ENCODE peak calls at places on chromosomes 4 and X, in eight cellular contexts. One of them, this sample, is unnamed.

GRCh38 chrX:18026171-18026570 is 165.1 kb upstream of the RAI2 start:
- DNase-seq in fibroblast of lung: no peak
- DNase-seq in pancreas: no peak
- DNase-seq in mesothelial cell of epicardium: no peak
- DNase-seq in bronchial epithelial cell: no peak
- DNase-seq in left ventricle myocardium inferior: no peak
- DNase-seq in omental fat pad: no peak
- DNase-seq in B cell: no peak
- DNase-seq in this sample: no peak

GRCh38 chr4:107837298-107837697 is 12.6 kb downstream of the SGMS2 start:
- DNase-seq in fibroblast of lung: no peak
- DNase-seq in pancreas: no peak
- DNase-seq in mesothelial cell of epicardium: no peak
- DNase-seq in bronchial epithelial cell: peak
- DNase-seq in left ventricle myocardium inferior: peak
- DNase-seq in omental fat pad: no peak
- DNase-seq in B cell: no peak
- DNase-seq in this sample: no peak

GRCh38 chrX:1389181-1389992 is 2.5 kb downstream of the SLC25A6 start:
- DNase-seq in fibroblast of lung: no peak
- DNase-seq in pancreas: peak
- DNase-seq in mesothelial cell of epicardium: peak
- DNase-seq in bronchial epithelial cell: no peak
- DNase-seq in left ventricle myocardium inferior: no peak
- DNase-seq in omental fat pad: no peak
- DNase-seq in B cell: no peak
- DNase-seq in this sample: no peak

GRCh38 chr4:179325181-179325580 is 1882.9 kb upstream of the AGA start:
- DNase-seq in fibroblast of lung: peak
- DNase-seq in pancreas: no peak
- DNase-seq in mesothelial cell of epicardium: no peak
- DNase-seq in bronchial epithelial cell: no peak
- DNase-seq in left ventricle myocardium inferior: no peak
- DNase-seq in omental fat pad: no peak
- DNase-seq in B cell: no peak
- DNase-seq in this sample: no peak

GRCh38 chr4:4387531-4388311 is 819 bp downstream of the NSG1 start:
- DNase-seq in fibroblast of lung: no peak
- DNase-seq in pancreas: no peak
- DNase-seq in mesothelial cell of epicardium: peak
- DNase-seq in bronchial epithelial cell: no peak
- DNase-seq in left ventricle myocardium inferior: no peak
- DNase-seq in omental fat pad: no peak
- DNase-seq in B cell: no peak
- DNase-seq in this sample: peak

GRCh38 chrX:15447985-15448639 is 45.0 kb downstream of the PIR start:
- DNase-seq in fibroblast of lung: peak
- DNase-seq in pancreas: no peak
- DNase-seq in mesothelial cell of epicardium: no peak
- DNase-seq in bronchial epithelial cell: no peak
- DNase-seq in left ventricle myocardium inferior: no peak
- DNase-seq in omental fat pad: no peak
- DNase-seq in B cell: no peak
- DNase-seq in this sample: no peak

GRCh38 chr4:20044936-20045335 is 206.8 kb upstream of the SLIT2 start:
- DNase-seq in fibroblast of lung: no peak
- DNase-seq in pancreas: no peak
- DNase-seq in mesothelial cell of epicardium: no peak
- DNase-seq in bronchial epithelial cell: no peak
- DNase-seq in left ventricle myocardium inferior: no peak
- DNase-seq in omental fat pad: no peak
- DNase-seq in B cell: no peak
- DNase-seq in this sample: no peak

GRCh38 chr4:162683659-162684370 is 482.9 kb downstream of the NAF1 start:
- DNase-seq in fibroblast of lung: peak
- DNase-seq in pancreas: no peak
- DNase-seq in mesothelial cell of epicardium: no peak
- DNase-seq in bronchial epithelial cell: peak
- DNase-seq in left ventricle myocardium inferior: no peak
- DNase-seq in omental fat pad: no peak
- DNase-seq in B cell: no peak
- DNase-seq in this sample: no peak

GRCh38 chr4:76756416-76756815 is 141.5 kb downstream of the SOWAHB start:
- DNase-seq in fibroblast of lung: no peak
- DNase-seq in pancreas: no peak
- DNase-seq in mesothelial cell of epicardium: no peak
- DNase-seq in bronchial epithelial cell: no peak
- DNase-seq in left ventricle myocardium inferior: no peak
- DNase-seq in omental fat pad: no peak
- DNase-seq in B cell: no peak
- DNase-seq in this sample: no peak

GRCh38 chrX:133983243-133983973 is 2.0 kb downstream of the GPC3 start:
- DNase-seq in fibroblast of lung: no peak
- DNase-seq in pancreas: no peak
- DNase-seq in mesothelial cell of epicardium: no peak
- DNase-seq in bronchial epithelial cell: no peak
- DNase-seq in left ventricle myocardium inferior: no peak
- DNase-seq in omental fat pad: no peak
- DNase-seq in B cell: no peak
- DNase-seq in this sample: no peak

GRCh38 chr4:52098618-52099017 is 47.5 kb downstream of the SPATA18 start:
- DNase-seq in fibroblast of lung: no peak
- DNase-seq in pancreas: no peak
- DNase-seq in mesothelial cell of epicardium: no peak
- DNase-seq in bronchial epithelial cell: peak
- DNase-seq in left ventricle myocardium inferior: no peak
- DNase-seq in omental fat pad: no peak
- DNase-seq in B cell: no peak
- DNase-seq in this sample: no peak

GRCh38 chrX:13419918-13420317 is 100.1 kb upstream of the ATXN3L start:
- DNase-seq in fibroblast of lung: no peak
- DNase-seq in pancreas: no peak
- DNase-seq in mesothelial cell of epicardium: no peak
- DNase-seq in bronchial epithelial cell: no peak
- DNase-seq in left ventricle myocardium inferior: no peak
- DNase-seq in omental fat pad: no peak
- DNase-seq in B cell: no peak
- DNase-seq in this sample: peak

GRCh38 chr4:61489927-61490326 is 289.8 kb downstream of the ADGRL3 start:
- DNase-seq in fibroblast of lung: no peak
- DNase-seq in pancreas: no peak
- DNase-seq in mesothelial cell of epicardium: no peak
- DNase-seq in bronchial epithelial cell: no peak
- DNase-seq in left ventricle myocardium inferior: no peak
- DNase-seq in omental fat pad: no peak
- DNase-seq in B cell: no peak
- DNase-seq in this sample: no peak

GRCh38 chr4:46270986-46271596 is 118.8 kb downstream of the GABRA2 start:
- DNase-seq in fibroblast of lung: peak
- DNase-seq in pancreas: no peak
- DNase-seq in mesothelial cell of epicardium: no peak
- DNase-seq in bronchial epithelial cell: peak
- DNase-seq in left ventricle myocardium inferior: no peak
- DNase-seq in omental fat pad: no peak
- DNase-seq in B cell: no peak
- DNase-seq in this sample: peak

GRCh38 chr4:8010618-8011017 is 71.0 kb upstream of the AFAP1 start:
- DNase-seq in fibroblast of lung: peak
- DNase-seq in pancreas: peak
- DNase-seq in mesothelial cell of epicardium: peak
- DNase-seq in bronchial epithelial cell: no peak
- DNase-seq in left ventricle myocardium inferior: no peak
- DNase-seq in omental fat pad: no peak
- DNase-seq in B cell: no peak
- DNase-seq in this sample: no peak

GRCh38 chrX:128781506-128781905 is 729.3 kb upstream of the ACTRT1 start:
- DNase-seq in fibroblast of lung: no peak
- DNase-seq in pancreas: peak
- DNase-seq in mesothelial cell of epicardium: peak
- DNase-seq in bronchial epithelial cell: no peak
- DNase-seq in left ventricle myocardium inferior: no peak
- DNase-seq in omental fat pad: no peak
- DNase-seq in B cell: no peak
- DNase-seq in this sample: peak

GRCh38 chrX:153764786-153765137 is 713 bp downstream of the PLXNB3 start:
- DNase-seq in fibroblast of lung: no peak
- DNase-seq in pancreas: no peak
- DNase-seq in mesothelial cell of epicardium: no peak
- DNase-seq in bronchial epithelial cell: no peak
- DNase-seq in left ventricle myocardium inferior: no peak
- DNase-seq in omental fat pad: no peak
- DNase-seq in B cell: no peak
- DNase-seq in this sample: no peak

GRCh38 chr4:113684534-113685091 is 76.9 kb downstream of the CAMK2D start:
- DNase-seq in fibroblast of lung: peak
- DNase-seq in pancreas: no peak
- DNase-seq in mesothelial cell of epicardium: no peak
- DNase-seq in bronchial epithelial cell: peak
- DNase-seq in left ventricle myocardium inferior: peak
- DNase-seq in omental fat pad: no peak
- DNase-seq in B cell: no peak
- DNase-seq in this sample: peak

GRCh38 chr4:167136270-167136669 is 98.0 kb downstream of the SPOCK3 start:
- DNase-seq in fibroblast of lung: no peak
- DNase-seq in pancreas: no peak
- DNase-seq in mesothelial cell of epicardium: no peak
- DNase-seq in bronchial epithelial cell: no peak
- DNase-seq in left ventricle myocardium inferior: no peak
- DNase-seq in omental fat pad: no peak
- DNase-seq in B cell: no peak
- DNase-seq in this sample: no peak

GRCh38 chr4:20356565-20356964 is 104.9 kb downstream of the SLIT2 start:
- DNase-seq in fibroblast of lung: peak
- DNase-seq in pancreas: no peak
- DNase-seq in mesothelial cell of epicardium: no peak
- DNase-seq in bronchial epithelial cell: no peak
- DNase-seq in left ventricle myocardium inferior: no peak
- DNase-seq in omental fat pad: no peak
- DNase-seq in B cell: no peak
- DNase-seq in this sample: no peak

GRCh38 chr4:189204616-189205015 is 736.1 kb upstream of the FRG1 start:
- DNase-seq in fibroblast of lung: no peak
- DNase-seq in pancreas: no peak
- DNase-seq in mesothelial cell of epicardium: no peak
- DNase-seq in bronchial epithelial cell: no peak
- DNase-seq in left ventricle myocardium inferior: no peak
- DNase-seq in omental fat pad: no peak
- DNase-seq in B cell: no peak
- DNase-seq in this sample: no peak

GRCh38 chrX:147550217-147550616 is 361.5 kb upstream of the FMR1 start:
- DNase-seq in fibroblast of lung: no peak
- DNase-seq in pancreas: peak
- DNase-seq in mesothelial cell of epicardium: peak
- DNase-seq in bronchial epithelial cell: no peak
- DNase-seq in left ventricle myocardium inferior: no peak
- DNase-seq in omental fat pad: no peak
- DNase-seq in B cell: no peak
- DNase-seq in this sample: peak
- TF ChIP-seq CTCF in fibroblast of lung: no peak
- TF ChIP-seq CTCF in pancreas: no peak
- TF ChIP-seq CTCF in mesothelial cell of epicardium: no peak
- TF ChIP-seq CTCF in bronchial epithelial cell: no peak
- TF ChIP-seq CTCF in left ventricle myocardium inferior: peak
- TF ChIP-seq CTCF in omental fat pad: no peak
- TF ChIP-seq CTCF in B cell: no peak
- TF ChIP-seq CTCF in this sample: peak

GRCh38 chr4:83455300-83456183 is at the start of the genes HELQ and MRPS18C:
- DNase-seq in fibroblast of lung: peak
- DNase-seq in pancreas: peak
- DNase-seq in mesothelial cell of epicardium: peak
- DNase-seq in bronchial epithelial cell: peak
- DNase-seq in left ventricle myocardium inferior: peak
- DNase-seq in omental fat pad: peak
- DNase-seq in B cell: peak
- DNase-seq in this sample: peak
- TF ChIP-seq CTCF in fibroblast of lung: peak
- TF ChIP-seq CTCF in pancreas: no peak
- TF ChIP-seq CTCF in mesothelial cell of epicardium: no peak
- TF ChIP-seq CTCF in bronchial epithelial cell: peak
- TF ChIP-seq CTCF in left ventricle myocardium inferior: peak
- TF ChIP-seq CTCF in omental fat pad: no peak
- TF ChIP-seq CTCF in B cell: peak
- TF ChIP-seq CTCF in this sample: peak

DNA sequence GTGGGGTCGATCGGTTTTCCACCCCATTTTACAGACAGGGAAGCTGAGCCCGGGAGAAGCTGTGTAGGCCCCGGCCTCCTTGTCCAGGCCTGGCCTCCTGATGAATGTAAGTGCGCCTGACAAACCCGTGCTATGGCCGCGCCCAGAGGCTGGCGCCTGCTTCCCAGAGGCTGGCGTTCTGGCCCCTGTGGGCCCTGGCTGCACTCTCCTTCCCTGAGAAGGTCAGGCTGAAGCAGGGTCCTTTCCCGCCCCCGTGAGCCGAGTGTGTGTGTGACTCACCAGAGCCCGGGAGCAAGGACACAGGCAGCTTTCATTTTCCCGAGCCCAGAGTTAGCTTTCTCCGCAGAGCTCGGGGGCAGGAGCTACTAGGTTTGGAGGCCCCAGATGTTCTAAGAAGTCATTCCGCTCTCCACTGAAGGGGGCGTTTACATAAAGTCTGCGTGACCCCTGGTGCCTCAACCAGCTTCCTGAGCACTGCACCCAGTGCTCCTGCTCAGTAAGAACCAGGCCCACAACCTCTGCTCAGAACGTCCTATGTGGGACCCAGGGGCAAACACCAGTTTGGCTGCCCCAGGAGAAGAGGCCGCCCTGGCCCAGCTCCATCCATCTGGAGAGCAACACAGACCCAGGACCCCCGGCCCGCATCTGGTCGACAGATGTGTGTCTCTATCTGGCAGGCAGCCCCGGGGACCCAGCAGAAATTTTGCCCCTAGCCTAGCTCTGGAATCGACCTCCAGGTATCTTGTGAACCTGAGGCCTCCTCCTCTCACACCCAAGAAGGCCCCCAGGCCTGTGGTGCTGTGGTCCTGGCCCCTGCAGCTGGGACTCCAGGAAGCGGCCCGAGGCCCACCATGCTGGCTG is 13.6 kb downstream of the UVSSA start:
- DNase-seq in fibroblast of lung: peak
- DNase-seq in pancreas: no peak
- DNase-seq in mesothelial cell of epicardium: no peak
- DNase-seq in bronchial epithelial cell: no peak
- DNase-seq in left ventricle myocardium inferior: no peak
- DNase-seq in omental fat pad: no peak
- DNase-seq in B cell: no peak
- DNase-seq in this sample: no peak
- TF ChIP-seq CTCF in fibroblast of lung: no peak
- TF ChIP-seq CTCF in pancreas: no peak
- TF ChIP-seq CTCF in mesothelial cell of epicardium: no peak
- TF ChIP-seq CTCF in bronchial epithelial cell: no peak
- TF ChIP-seq CTCF in left ventricle myocardium inferior: no peak
- TF ChIP-seq CTCF in omental fat pad: no peak
- TF ChIP-seq CTCF in B cell: no peak
- TF ChIP-seq CTCF in this sample: no peak

DNA sequence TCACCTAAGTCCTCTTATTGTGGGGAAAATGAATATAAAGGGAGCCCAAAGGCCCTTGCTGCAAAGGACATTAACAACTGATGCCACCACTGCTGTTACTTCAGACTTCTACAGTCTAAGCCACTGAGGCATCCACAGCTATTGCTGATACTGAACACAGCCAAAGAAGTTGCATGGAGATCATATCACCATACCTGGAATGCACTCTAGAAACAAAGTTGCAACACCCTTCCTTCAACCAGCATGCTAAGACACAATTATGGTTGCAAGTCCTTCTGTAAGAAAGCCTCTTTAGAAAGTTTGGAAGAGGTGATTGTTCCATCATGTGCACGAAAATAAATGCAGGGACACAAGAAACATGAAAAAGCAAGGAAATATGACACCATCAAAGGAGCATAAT is 105.7 kb upstream of the SH3RF1 start:
- DNase-seq in fibroblast of lung: no peak
- DNase-seq in pancreas: no peak
- DNase-seq in mesothelial cell of epicardium: no peak
- DNase-seq in bronchial epithelial cell: no peak
- DNase-seq in left ventricle myocardium inferior: no peak
- DNase-seq in omental fat pad: no peak
- DNase-seq in B cell: no peak
- DNase-seq in this sample: no peak
- TF ChIP-seq CTCF in fibroblast of lung: no peak
- TF ChIP-seq CTCF in pancreas: no peak
- TF ChIP-seq CTCF in mesothelial cell of epicardium: no peak
- TF ChIP-seq CTCF in bronchial epithelial cell: no peak
- TF ChIP-seq CTCF in left ventricle myocardium inferior: no peak
- TF ChIP-seq CTCF in omental fat pad: no peak
- TF ChIP-seq CTCF in B cell: no peak
- TF ChIP-seq CTCF in this sample: no peak